ENCODE peak calls at places on chromosomes 3 and 15, in eight cellular contexts. Y is RCC 7860; H is HuH-7.5; W is left cardiac atrium; F is colonic mucosa; A is left ventricle myocardium superior; Z is stimulated activated naive CD8-positive, alpha-beta T cell treated with anti-CD3 and anti-CD28 coated beads, Interleukin-15, amount 100 ng/mL, for 72 hours; J is T-helper 9 cell. S is an unnamed sample.

GRCh38 chr3:55089211-55089610 is 161.4 kb upstream of the LRTM1 start:
- DNase-seq in Y (no peak), H (no peak), W (no peak), F (no peak), A (no peak), Z (no peak), J (no peak), S (no peak)

GRCh38 chr3:127083778-127084355 is 101.0 kb downstream of the PLXNA1 start:
- DNase-seq in Y (no peak), H (no peak), W (no peak), F (no peak), A (peak; percentile 21), Z (no peak), J (no peak), S (no peak)

GRCh38 chr3:118945834-118946233 is 88.8 kb downstream of the IGSF11 start:
- DNase-seq in Y (no peak), H (no peak), W (no peak), F (no peak), A (no peak), Z (no peak), J (no peak), S (no peak)

GRCh38 chr15:50051811-50052419 is 67.1 kb downstream of the ATP8B4 start:
- DNase-seq in Y (peak; percentile 64), H (peak; percentile 15), W (peak; percentile 51), F (peak; percentile 61), A (no peak), Z (no peak), J (no peak), S (peak; percentile 19)

GRCh38 chr3:11335056-11335608 is 62.9 kb downstream of the ATG7 start:
- DNase-seq in Y (peak; percentile 57), H (peak; percentile 43), W (no peak), F (peak; percentile 23), A (no peak), Z (no peak), J (no peak), S (peak; percentile 50)

GRCh38 chr3:98702166-98702565 is 61.0 kb upstream of the ST3GAL6 start:
- DNase-seq in Y (no peak), H (no peak), W (no peak), F (no peak), A (no peak), Z (no peak), J (no peak), S (no peak)

GRCh38 chr3:35633332-35634124 is 5.8 kb upstream of the ARPP21 start:
- DNase-seq in Y (no peak), H (no peak), W (no peak), F (no peak), A (no peak), Z (no peak), J (no peak), S (no peak)

GRCh38 chr15:56038015-56038414 is 44.6 kb upstream of the NEDD4 start:
- DNase-seq in Y (no peak), H (no peak), W (no peak), F (no peak), A (no peak), Z (peak; percentile 16), J (no peak), S (no peak)

GRCh38 chr15:28918141-28918983 is 32.6 kb downstream of the APBA2 start:
- DNase-seq in Y (no peak), H (peak; percentile 25), W (no peak), F (no peak), A (peak; percentile 39), Z (no peak), J (no peak), S (no peak)